ENCODE peak calls at places on chromosomes 16 and 17, in four cellular contexts. D is cardiac muscle cell, O is AG10803, Y is SK-N-SH. R is an unnamed sample.

GRCh38 chr17:8954339-8954738 is 11.2 kb downstream of the PIK3R5 start:
- DNase-seq in D (no peak), O (no peak), Y (no peak), R (no peak)

GRCh38 chr16:2095315-2095853 is 40.3 kb downstream of the PKD1 start:
- DNase-seq in D (no peak), O (no peak), Y (no peak), R (no peak)

GRCh38 chr16:27085182-27085581 is 18.5 kb downstream of the C16orf82 start:
- DNase-seq in D (no peak), O (no peak), Y (no peak), R (no peak)

GRCh38 chr16:88479795-88480760 is 27.0 kb downstream of the ZFPM1 start:
- DNase-seq in D (no peak), O (no peak), Y (no peak), R (no peak)

GRCh38 chr16:31253642-31254045 is 6.1 kb upstream of the ITGAM start:
- DNase-seq in D (peak), O (no peak), Y (no peak), R (no peak)

GRCh38 chr16:1333149-1333812 is at the start of gene BAIAP3:
- DNase-seq in D (peak), O (no peak), Y (peak), R (peak)

GRCh38 chr17:82959990-82960418 is 119.4 kb upstream of the METRNL start:
- DNase-seq in D (no peak), O (no peak), Y (no peak), R (no peak)

GRCh38 chr16:88264641-88265285 is 118.0 kb upstream of the ZNF469 start:
- DNase-seq in D (peak), O (peak), Y (no peak), R (peak)

GRCh38 chr16:77775911-77776909 is 12.2 kb upstream of the VAT1L start:
- DNase-seq in D (no peak), O (no peak), Y (no peak), R (no peak)

GRCh38 chr17:61393904-61394629 is 5.6 kb upstream of the TBX2 start:
- DNase-seq in D (peak), O (no peak), Y (peak), R (peak)

GRCh38 chr17:49879505-49879904 is 31.6 kb upstream of the TAC4 start:
- DNase-seq in D (no peak), O (no peak), Y (no peak), R (no peak)

GRCh38 chr16:19844945-19845641 is 39.6 kb downstream of the GPRC5B start:
- DNase-seq in D (no peak), O (peak), Y (no peak), R (no peak)

GRCh38 chr17:4554441-4554996 is 665 bp downstream of the MYBBP1A start:
- DNase-seq in D (no peak), O (no peak), Y (no peak), R (no peak)

GRCh38 chr16:70635356-70636016 is 10.9 kb upstream of the IL34 start:
- DNase-seq in D (no peak), O (peak), Y (no peak), R (no peak)

GRCh38 chr17:78450696-78451344 is 72.4 kb downstream of the PGS1 start:
- DNase-seq in D (no peak), O (no peak), Y (no peak), R (peak)

GRCh38 chr17:75010683-75011406 is 1.6 kb upstream of the MRPL58 start:
- DNase-seq in D (no peak), O (no peak), Y (peak), R (peak)

GRCh38 chr16:19384656-19385055 is 33.0 kb upstream of the TMC5 start:
- DNase-seq in D (no peak), O (no peak), Y (no peak), R (no peak)

GRCh38 chr17:76811028-76811427 is 57.2 kb upstream of the MGAT5B start:
- DNase-seq in D (no peak), O (no peak), Y (peak), R (no peak)

GRCh38 chr17:82590881-82591539 is 57.2 kb downstream of the WDR45B start:
- DNase-seq in D (no peak), O (no peak), Y (no peak), R (peak)

DNA sequence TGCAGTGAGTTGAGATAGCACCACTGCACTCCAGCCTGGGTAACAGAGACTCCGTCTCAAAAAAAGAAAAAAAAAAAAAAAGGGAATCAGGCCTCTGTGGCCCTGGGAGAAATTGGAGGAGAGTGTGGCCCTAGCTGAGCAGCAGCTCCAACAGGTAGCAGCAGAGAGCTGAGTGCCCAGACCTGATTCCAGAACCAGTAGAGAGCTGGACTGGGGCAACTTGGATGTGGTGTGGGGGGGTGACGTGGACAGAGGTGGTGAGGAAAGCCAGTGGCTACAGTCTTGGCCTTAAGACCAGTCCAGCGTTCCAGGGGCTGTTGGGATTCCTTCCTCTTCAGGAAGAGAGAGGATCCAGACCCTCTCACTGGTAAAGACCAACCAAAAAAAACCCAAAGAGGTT is 1.7 kb downstream of the HSPB9 start:
- DNase-seq in D (no peak), O (no peak), Y (no peak), R (no peak)
- TF ChIP-seq CTCF in D (no peak), O (no peak), Y (no peak), R (no peak)

GRCh38 chr16:69393898-69394849 is 8.4 kb upstream of the TERF2 start:
- DNase-seq in D (no peak), O (no peak), Y (no peak), R (no peak)
- TF ChIP-seq CTCF in D (no peak), O (no peak), Y (no peak), R (no peak)

DNA sequence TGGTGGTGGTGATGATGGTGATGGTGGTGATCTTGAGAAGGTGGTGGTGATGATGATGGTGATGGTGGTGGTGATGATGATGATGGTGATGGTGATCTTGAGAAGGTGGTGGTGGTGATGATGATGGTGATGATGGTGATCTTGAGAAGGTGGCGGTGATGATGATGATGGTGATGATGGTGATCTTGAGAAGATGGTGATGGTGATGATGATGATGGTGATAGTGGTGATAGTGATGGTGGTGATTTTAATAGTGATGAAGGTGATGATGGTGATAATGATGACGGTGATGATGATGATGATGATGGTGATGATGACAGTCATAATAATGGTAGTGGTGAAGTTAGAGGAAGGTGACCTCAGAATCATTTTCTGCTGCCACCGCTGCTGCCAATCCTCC is 75.1 kb downstream of the MYH13 start:
- DNase-seq in D (no peak), O (no peak), Y (no peak), R (no peak)
- TF ChIP-seq CTCF in D (no peak), O (no peak), Y (no peak), R (no peak)

DNA sequence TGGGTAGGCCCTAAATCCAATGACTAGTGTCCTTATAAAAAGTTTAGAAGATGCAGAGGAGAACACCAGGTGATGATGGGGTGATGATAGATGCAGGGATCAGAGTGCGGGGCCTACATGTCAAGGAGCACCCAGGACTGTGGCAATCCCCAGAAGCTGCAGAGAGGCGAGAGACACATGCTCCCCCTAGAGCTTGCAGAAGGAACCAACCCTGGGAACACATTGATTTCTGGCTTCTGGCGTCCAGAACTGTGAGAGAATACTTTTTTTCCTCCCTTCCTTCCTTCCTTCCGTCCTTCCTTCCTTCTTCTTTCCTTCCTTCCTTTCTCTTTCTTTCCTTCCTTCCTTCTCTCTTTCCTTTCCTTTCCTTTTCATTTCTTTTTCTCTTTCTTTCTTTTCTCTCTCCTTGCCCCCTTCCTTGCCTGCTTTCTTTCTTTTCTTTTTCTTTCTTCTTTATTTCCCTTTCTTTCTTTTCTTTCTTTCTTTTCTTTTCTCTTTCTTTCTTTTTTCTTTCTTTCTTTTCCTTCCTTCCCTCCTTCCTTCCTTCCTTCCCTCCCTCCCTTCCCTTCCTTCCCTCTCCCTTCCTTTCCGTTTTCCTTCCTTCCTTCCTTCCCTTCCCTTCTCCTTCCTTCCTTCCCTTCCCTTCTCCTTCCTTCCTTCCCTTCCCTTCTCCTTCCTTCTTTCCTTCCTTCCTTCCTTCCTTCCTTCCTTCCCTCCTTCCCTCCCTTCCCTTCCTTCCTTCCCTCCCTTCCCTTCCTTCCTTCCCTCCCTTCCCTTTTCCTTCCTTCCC is 134.3 kb downstream of the HAPSTR1 start:
- DNase-seq in D (peak), O (peak), Y (peak), R (peak)
- TF ChIP-seq CTCF in D (no peak), O (peak), Y (peak), R (peak)

DNA sequence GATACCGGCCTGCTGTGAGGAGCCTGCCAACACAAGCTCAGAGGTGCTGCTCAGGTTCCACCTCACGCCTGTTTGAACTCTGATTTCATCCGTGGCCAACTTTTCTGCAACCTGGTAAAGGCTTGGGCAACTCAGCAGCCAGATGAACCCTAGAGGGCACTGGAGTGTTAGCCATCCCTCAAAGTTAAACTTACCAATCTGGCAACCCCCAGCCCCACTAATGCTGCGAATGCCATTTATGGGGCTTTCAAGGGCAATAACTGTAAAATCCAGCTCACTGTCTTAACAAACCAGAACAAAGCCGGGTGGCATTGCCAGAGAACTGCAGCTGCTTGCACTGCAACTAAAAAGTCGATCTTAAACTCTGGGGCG is 105.5 kb downstream of the AXIN2 start:
- DNase-seq in D (peak), O (peak), Y (peak), R (no peak)
- TF ChIP-seq CTCF in D (peak), O (peak), Y (peak), R (no peak)

R was measured in glutamatergic neuron.